ENCODE peak calls at places on chromosomes 6 and 20, in five cellular contexts. One of them, this sample, is unnamed.
A peak's percentile ranks its signal among the peaks of the same experiment; 100 is the strongest.

GRCh38 chr6:53679446-53679933 is 13.9 kb upstream of the KLHL31 start:
- DNase-seq in astrocyte: peak; percentile 30
- DNase-seq in colonic mucosa: no peak
- DNase-seq in fibroblast of lung: peak; percentile 46
- DNase-seq in adipocyte: peak; percentile 48
- DNase-seq in this sample: peak; percentile 73

GRCh38 chr6:104754788-104755409 is 104.8 kb downstream of the HACE1 start:
- DNase-seq in astrocyte: no peak
- DNase-seq in colonic mucosa: no peak
- DNase-seq in fibroblast of lung: peak; percentile 3
- DNase-seq in adipocyte: no peak
- DNase-seq in this sample: no peak

GRCh38 chr6:100382767-100383195 is 81.9 kb downstream of the SIM1 start:
- DNase-seq in astrocyte: peak; percentile 5
- DNase-seq in colonic mucosa: no peak
- DNase-seq in fibroblast of lung: peak; percentile 23
- DNase-seq in adipocyte: no peak
- DNase-seq in this sample: peak; percentile 24

GRCh38 chr6:19303381-19303780 is 533.8 kb upstream of the ID4 start:
- DNase-seq in astrocyte: peak; percentile 10
- DNase-seq in colonic mucosa: no peak
- DNase-seq in fibroblast of lung: peak; percentile 17
- DNase-seq in adipocyte: no peak
- DNase-seq in this sample: peak; percentile 16

GRCh38 chr6:56573142-56573541 is 69.5 kb downstream of the DST start:
- DNase-seq in astrocyte: no peak
- DNase-seq in colonic mucosa: no peak
- DNase-seq in fibroblast of lung: no peak
- DNase-seq in adipocyte: no peak
- DNase-seq in this sample: no peak

GRCh38 chr6:137261393-137262154 is 42.4 kb upstream of the IFNGR1 start:
- DNase-seq in astrocyte: peak; percentile 29
- DNase-seq in colonic mucosa: no peak
- DNase-seq in fibroblast of lung: peak; percentile 48
- DNase-seq in adipocyte: peak; percentile 80
- DNase-seq in this sample: peak; percentile 50

GRCh38 chr20:56625837-56626236 is 3.3 kb upstream of the TFAP2C start:
- DNase-seq in astrocyte: no peak
- DNase-seq in colonic mucosa: no peak
- DNase-seq in fibroblast of lung: no peak
- DNase-seq in adipocyte: no peak
- DNase-seq in this sample: no peak

GRCh38 chr6:56540950-56541600 is 101.6 kb downstream of the DST start:
- DNase-seq in astrocyte: peak; percentile 24
- DNase-seq in colonic mucosa: no peak
- DNase-seq in fibroblast of lung: peak; percentile 31
- DNase-seq in adipocyte: no peak
- DNase-seq in this sample: peak; percentile 57

GRCh38 chr6:72787521-72788031 is 165.7 kb downstream of the KCNQ5 start:
- DNase-seq in astrocyte: peak; percentile 88
- DNase-seq in colonic mucosa: no peak
- DNase-seq in fibroblast of lung: peak; percentile 91
- DNase-seq in adipocyte: peak; percentile 93
- DNase-seq in this sample: peak; percentile 81

GRCh38 chr20:12825180-12825579 is 183.6 kb upstream of the SPTLC3 start:
- DNase-seq in astrocyte: no peak
- DNase-seq in colonic mucosa: no peak
- DNase-seq in fibroblast of lung: no peak
- DNase-seq in adipocyte: no peak
- DNase-seq in this sample: no peak

GRCh38 chr6:144338474-144338873 is 53.3 kb downstream of the UTRN start:
- DNase-seq in astrocyte: no peak
- DNase-seq in colonic mucosa: no peak
- DNase-seq in fibroblast of lung: no peak
- DNase-seq in adipocyte: no peak
- DNase-seq in this sample: no peak

GRCh38 chr6:144335914-144336313 is 50.8 kb downstream of the UTRN start:
- DNase-seq in astrocyte: no peak
- DNase-seq in colonic mucosa: no peak
- DNase-seq in fibroblast of lung: no peak
- DNase-seq in adipocyte: no peak
- DNase-seq in this sample: no peak

GRCh38 chr6:144334150-144334708 is 49.1 kb downstream of the UTRN start:
- DNase-seq in astrocyte: no peak
- DNase-seq in colonic mucosa: peak; percentile 52
- DNase-seq in fibroblast of lung: no peak
- DNase-seq in adipocyte: no peak
- DNase-seq in this sample: no peak

GRCh38 chr6:144336900-144337299 is 51.8 kb downstream of the UTRN start:
- DNase-seq in astrocyte: no peak
- DNase-seq in colonic mucosa: no peak
- DNase-seq in fibroblast of lung: no peak
- DNase-seq in adipocyte: no peak
- DNase-seq in this sample: no peak

DNA sequence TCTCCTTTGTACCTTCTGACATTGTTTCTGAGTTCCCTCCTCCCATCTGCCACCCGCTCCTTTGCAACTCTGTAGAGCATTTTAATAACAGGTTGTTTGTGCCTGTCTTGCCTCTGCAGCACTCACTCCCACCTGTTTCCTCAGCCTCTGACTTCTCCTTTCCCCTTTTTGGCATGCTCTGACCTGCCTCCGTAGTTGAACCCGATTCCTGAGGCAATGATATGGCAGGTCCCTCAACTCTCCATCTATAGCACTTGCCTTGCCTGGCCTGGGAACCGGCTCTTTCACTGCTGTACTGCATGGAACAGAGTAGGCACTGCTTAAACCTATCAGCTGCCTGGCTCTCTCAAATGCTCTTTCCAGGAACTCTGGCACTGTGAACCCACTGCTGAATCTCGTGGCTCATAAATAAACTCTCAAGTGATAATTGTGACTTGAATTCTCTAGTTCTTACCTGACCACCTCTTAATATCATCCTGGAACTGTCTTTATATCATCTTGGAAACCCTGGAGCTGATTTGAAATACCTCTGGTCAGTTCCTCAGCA is 50.3 kb downstream of the UTRN start:
- DNase-seq in astrocyte: no peak
- DNase-seq in colonic mucosa: no peak
- DNase-seq in fibroblast of lung: no peak
- DNase-seq in adipocyte: no peak
- DNase-seq in this sample: no peak
- H3K4me1 ChIP-seq in astrocyte: peaks cover 10% of the 10 kb centered on the region
- H3K4me1 ChIP-seq in colonic mucosa: no peaks in the 10 kb centered on the region
- H3K4me1 ChIP-seq in fibroblast of lung: peaks cover 10% of the 10 kb centered on the region
- H3K4me1 ChIP-seq in adipocyte: peaks cover 14% of the 10 kb centered on the region
- H3K4me1 ChIP-seq in this sample: peaks cover 22% of the 10 kb centered on the region

GRCh38 chr20:18633411-18633810 is 45.6 kb downstream of the DTD1 start:
- DNase-seq in astrocyte: no peak
- DNase-seq in colonic mucosa: no peak
- DNase-seq in fibroblast of lung: no peak
- DNase-seq in adipocyte: no peak
- DNase-seq in this sample: no peak

GRCh38 chr20:18625907-18626655 is 38.2 kb downstream of the DTD1 start:
- DNase-seq in astrocyte: no peak
- DNase-seq in colonic mucosa: no peak
- DNase-seq in fibroblast of lung: no peak
- DNase-seq in adipocyte: no peak
- DNase-seq in this sample: no peak

GRCh38 chr20:18624948-18625347 is 37.1 kb downstream of the DTD1 start:
- DNase-seq in astrocyte: no peak
- DNase-seq in colonic mucosa: no peak
- DNase-seq in fibroblast of lung: no peak
- DNase-seq in adipocyte: no peak
- DNase-seq in this sample: no peak

GRCh38 chr20:18632196-18632789 is 44.4 kb downstream of the DTD1 start:
- DNase-seq in astrocyte: peak; percentile 13
- DNase-seq in colonic mucosa: peak; percentile 64
- DNase-seq in fibroblast of lung: peak; percentile 48
- DNase-seq in adipocyte: peak; percentile 83
- DNase-seq in this sample: peak; percentile 79

DNA sequence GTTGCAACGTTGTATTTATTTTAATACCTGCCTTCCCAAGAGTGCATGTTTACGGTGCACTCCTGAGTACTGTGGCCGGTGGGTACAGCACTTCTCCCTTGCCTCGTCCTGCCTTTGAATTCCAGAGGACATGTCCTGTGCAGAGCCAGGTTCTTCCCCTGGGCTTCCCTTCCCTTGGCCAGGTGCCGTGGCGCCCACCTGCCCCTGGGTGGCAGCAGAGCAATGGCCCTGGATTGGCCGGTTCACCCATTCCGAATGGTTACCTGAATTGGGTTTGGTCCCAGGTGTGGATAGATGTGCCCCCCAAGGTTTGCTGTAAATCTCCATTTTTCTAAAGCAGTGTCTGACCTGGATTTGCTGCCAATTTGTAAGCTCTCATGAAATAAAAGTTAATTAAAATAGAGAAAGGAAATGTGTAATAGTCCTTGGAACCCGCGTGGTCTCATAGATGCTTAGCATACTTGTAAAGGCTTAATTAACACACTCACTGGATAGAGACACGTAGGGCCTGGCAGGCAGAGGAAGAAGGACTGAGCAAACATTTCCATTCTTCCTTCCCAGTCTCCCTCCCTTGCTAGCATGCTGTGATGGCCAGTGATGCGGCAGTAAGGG is 40.6 kb downstream of the DTD1 start:
- DNase-seq in astrocyte: no peak
- DNase-seq in colonic mucosa: peak; percentile 38
- DNase-seq in fibroblast of lung: no peak
- DNase-seq in adipocyte: no peak
- DNase-seq in this sample: peak; percentile 15
- H3K4me1 ChIP-seq in astrocyte: no peaks in the 10 kb centered on the region
- H3K4me1 ChIP-seq in colonic mucosa: no peaks in the 10 kb centered on the region
- H3K4me1 ChIP-seq in fibroblast of lung: no peaks in the 10 kb centered on the region
- H3K4me1 ChIP-seq in adipocyte: no peaks in the 10 kb centered on the region
- H3K4me1 ChIP-seq in this sample: no peaks in the 10 kb centered on the region

GRCh38 chr20:34013532-34013931 is 19.8 kb downstream of the RALY start:
- DNase-seq in astrocyte: no peak
- DNase-seq in colonic mucosa: no peak
- DNase-seq in fibroblast of lung: no peak
- DNase-seq in adipocyte: no peak
- DNase-seq in this sample: no peak
- H3K4me1 ChIP-seq in astrocyte: peaks cover 16% of the 10 kb centered on the region
- H3K4me1 ChIP-seq in colonic mucosa: peaks cover 28% of the 10 kb centered on the region
- H3K4me1 ChIP-seq in fibroblast of lung: peaks cover 12% of the 10 kb centered on the region
- H3K4me1 ChIP-seq in adipocyte: peaks cover 24% of the 10 kb centered on the region
- H3K4me1 ChIP-seq in this sample: peaks cover 14% of the 10 kb centered on the region

DNA sequence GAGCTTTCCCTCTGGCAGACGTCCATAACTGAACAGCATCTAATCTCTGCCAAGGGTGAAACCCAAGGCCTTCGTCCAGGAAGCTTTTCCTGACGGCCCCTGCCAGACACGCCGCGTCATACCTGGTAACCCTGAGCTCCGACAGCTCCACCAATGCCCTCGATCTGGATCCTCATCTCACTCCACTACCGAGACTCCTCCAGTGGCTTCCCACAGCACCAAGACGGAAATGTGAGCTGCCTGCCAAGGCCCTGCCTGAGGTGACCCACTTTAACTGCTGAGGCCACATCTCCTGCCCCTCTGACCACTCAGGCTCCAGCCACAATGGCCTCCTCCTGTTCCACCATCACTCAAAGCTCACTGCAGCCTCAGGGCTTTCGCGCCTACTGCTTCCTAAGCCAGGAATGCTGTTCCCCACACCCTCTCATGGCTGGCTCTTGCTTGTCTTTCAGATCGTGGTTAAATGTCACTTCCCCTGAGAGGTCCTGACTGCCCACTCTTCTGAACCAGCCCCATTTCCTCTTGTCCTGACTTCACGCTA is 143.2 kb downstream of the PREX1 start:
- DNase-seq in astrocyte: no peak
- DNase-seq in colonic mucosa: peak; percentile 59
- DNase-seq in fibroblast of lung: no peak
- DNase-seq in adipocyte: peak; percentile 38
- DNase-seq in this sample: no peak
- H3K4me1 ChIP-seq in astrocyte: peaks cover 31% of the 10 kb centered on the region
- H3K4me1 ChIP-seq in colonic mucosa: peaks cover 30% of the 10 kb centered on the region
- H3K4me1 ChIP-seq in fibroblast of lung: peaks cover 26% of the 10 kb centered on the region
- H3K4me1 ChIP-seq in adipocyte: peaks cover 61% of the 10 kb centered on the region
- H3K4me1 ChIP-seq in this sample: peaks cover 25% of the 10 kb centered on the region